ENCODE peak calls at places on chromosomes 5 and 9, in six cellular contexts. I is RPMI8226; X is PC-9; A is Right ventricle myocardium superior; J is H7; W is activated CD4-positive, alpha-beta T cell treated with anti-CD3 and anti-CD28 coated beads for 24 hours. R is an unnamed sample.

GRCh38 chr9:34370335-34370969 is 6.2 kb downstream of the MYORG start:
- DNase-seq in I (no peak), X (no peak), A (no peak), J (no peak), W (no peak), R (no peak)

GRCh38 chr9:14278291-14278721 is 35.6 kb downstream of the NFIB start:
- DNase-seq in I (no peak), X (no peak), A (no peak), J (no peak), W (no peak), R (no peak)

GRCh38 chr5:16856531-16856930 is 79.6 kb downstream of the MYO10 start:
- DNase-seq in I (no peak), X (no peak), A (no peak), J (no peak), W (no peak), R (no peak)

GRCh38 chr5:116572375-116573278 is 2.0 kb downstream of the SEMA6A start:
- DNase-seq in I (no peak), X (no peak), A (peak; percentile 55), J (peak; percentile 70), W (no peak), R (no peak)

GRCh38 chr9:91884746-91885687 is 65.0 kb downstream of the ROR2 start:
- DNase-seq in I (no peak), X (no peak), A (no peak), J (peak; percentile 64), W (no peak), R (no peak)

GRCh38 chr5:42858031-42858643 is 46.4 kb upstream of the SELENOP start:
- DNase-seq in I (no peak), X (no peak), A (no peak), J (no peak), W (no peak), R (no peak)

GRCh38 chr9:79570449-79571308 is 1.1 kb upstream of the TLE4 start:
- DNase-seq in I (peak; percentile 31), X (no peak), A (peak; percentile 55), J (peak; percentile 78), W (no peak), R (peak; percentile 15)

GRCh38 chr5:168734119-168734518 is 155.0 kb upstream of the PANK3 start:
- DNase-seq in I (no peak), X (no peak), A (no peak), J (no peak), W (no peak), R (no peak)

GRCh38 chr5:149113669-149114068 is 27.6 kb upstream of the ABLIM3 start:
- DNase-seq in I (no peak), X (peak; percentile 99), A (no peak), J (no peak), W (no peak), R (no peak)

GRCh38 chr5:10441083-10441991 is at the start of gene ROPN1L:
- DNase-seq in I (peak; percentile 84), X (peak; percentile 70), A (peak; percentile 93), J (peak; percentile 99), W (peak; percentile 72), R (peak; percentile 88)

GRCh38 chr9:124280176-124280691 is 22.5 kb downstream of the NEK6 start:
- DNase-seq in I (no peak), X (no peak), A (peak; percentile 70), J (no peak), W (no peak), R (no peak)

GRCh38 chr5:155905359-155905758 is 421.6 kb upstream of the SGCD start:
- DNase-seq in I (no peak), X (no peak), A (no peak), J (no peak), W (no peak), R (no peak)

GRCh38 chr5:123505633-123506032 is 6.3 kb upstream of the CSNK1G3 start:
- DNase-seq in I (no peak), X (no peak), A (no peak), J (no peak), W (no peak), R (no peak)

GRCh38 chr5:82594097-82594496 is 315.9 kb upstream of the RPS23 start:
- DNase-seq in I (no peak), X (no peak), A (no peak), J (no peak), W (no peak), R (no peak)

GRCh38 chr9:28946648-28947047 is 1373.4 kb upstream of the C9orf72 start:
- DNase-seq in I (no peak), X (no peak), A (no peak), J (no peak), W (no peak), R (no peak)

GRCh38 chr5:172508471-172509404 is 54.4 kb upstream of the SH3PXD2B start:
- DNase-seq in I (no peak), X (no peak), A (no peak), J (no peak), W (no peak), R (no peak)

GRCh38 chr5:143435207-143435657 is 31.7 kb upstream of the NR3C1 start:
- DNase-seq in I (peak; percentile 71), X (no peak), A (no peak), J (no peak), W (no peak), R (peak; percentile 56)

GRCh38 chr9:122225323-122226141 is 3.2 kb downstream of the LHX6 start:
- DNase-seq in I (no peak), X (no peak), A (no peak), J (peak; percentile 69), W (no peak), R (no peak)

GRCh38 chr5:111676496-111676895 is 80.5 kb downstream of the NREP start:
- DNase-seq in I (no peak), X (no peak), A (no peak), J (no peak), W (no peak), R (no peak)

GRCh38 chr5:61301820-61302563 is 30.1 kb upstream of the ZSWIM6 start:
- DNase-seq in I (no peak), X (peak; percentile 99), A (peak; percentile 66), J (no peak), W (no peak), R (no peak)

GRCh38 chr5:142175039-142175438 is 66.5 kb downstream of the NDFIP1 start:
- DNase-seq in I (no peak), X (no peak), A (no peak), J (peak; percentile 64), W (no peak), R (no peak)

GRCh38 chr9:122179690-122180074 is 20.0 kb downstream of the MORN5 start:
- DNase-seq in I (no peak), X (no peak), A (no peak), J (no peak), W (no peak), R (no peak)

GRCh38 chr5:126055348-126055729 is 367.9 kb upstream of the GRAMD2B start:
- DNase-seq in I (no peak), X (no peak), A (no peak), J (no peak), W (no peak), R (no peak)

GRCh38 chr9:120358877-120359276 is 221.1 kb downstream of the CDK5RAP2 start:
- DNase-seq in I (no peak), X (no peak), A (no peak), J (peak; percentile 76), W (no peak), R (no peak)

R was measured in MM.1S.